ENCODE peak calls at places on chromosomes 5 and 9, in ten cellular contexts. I is cardiac muscle cell, S is ureter, E is astrocyte of the spinal cord, J is EL, R is midbrain, A is psoas muscle, C is amygdala, B is left cardiac atrium, M is tibial artery. Y is an unnamed sample.

GRCh38 chr5:179413711-179414458 is 68.6 kb upstream of the ADAMTS2 start:
- DNase-seq in C (no peak), B (no peak), M (no peak), I (no peak), S (no peak), R (no peak), A (no peak), E (no peak), J (no peak), Y (no peak)

GRCh38 chr9:110975278-110975677 is 63.0 kb downstream of the LPAR1 start:
- DNase-seq in C (no peak), A (no peak), R (no peak), I (no peak), B (no peak), J (no peak), E (no peak), M (no peak), S (no peak), Y (no peak)

GRCh38 chr5:172003750-172004149 is 2.7 kb downstream of the FBXW11 start:
- DNase-seq in R (no peak), J (peak; percentile 31), E (no peak), S (no peak), C (no peak), I (no peak), B (no peak), M (no peak), A (no peak), Y (no peak)

GRCh38 chr5:21823588-21823987 is 1029.6 kb downstream of the CDH12 start:
- DNase-seq in B (no peak), C (no peak), S (no peak), J (no peak), I (no peak), M (no peak), R (no peak), E (peak; percentile 17), A (no peak), Y (no peak)

GRCh38 chr9:113307401-113307975 is 4.3 kb upstream of the RNF183 start:
- DNase-seq in M (no peak), S (no peak), A (no peak), B (no peak), E (no peak), R (no peak), J (no peak), C (no peak), I (no peak), Y (no peak)

GRCh38 chr5:143964919-143965318 is 153.0 kb downstream of the HMHB1 start:
- DNase-seq in E (no peak), M (no peak), R (no peak), A (no peak), I (no peak), C (no peak), B (no peak), S (no peak), J (no peak), Y (no peak)

GRCh38 chr9:137441289-137441934 is at the start of gene ENTPD8:
- DNase-seq in J (no peak), E (no peak), S (no peak), A (peak; percentile 30), M (no peak), I (peak; percentile 66), C (no peak), B (peak; percentile 29), R (no peak), Y (no peak)

GRCh38 chr5:176792584-176793342 is 17.6 kb upstream of the UNC5A start:
- DNase-seq in C (no peak), B (no peak), J (no peak), I (no peak), A (no peak), M (no peak), R (no peak), S (no peak), E (no peak), Y (peak; percentile 87)

GRCh38 chr9:135299651-135300345 is 179.8 kb upstream of the PPP1R26 start:
- DNase-seq in C (no peak), M (no peak), E (no peak), S (peak; percentile 22), B (no peak), A (no peak), J (no peak), R (no peak), I (no peak), Y (no peak)

GRCh38 chr9:85258823-85259370 is 482.9 kb downstream of the AGTPBP1 start:
- DNase-seq in M (peak; percentile 45), S (peak; percentile 51), B (peak; percentile 64), I (peak; percentile 77), E (peak; percentile 78), A (peak; percentile 34), J (peak; percentile 73), C (peak; percentile 16), R (peak; percentile 76), Y (peak; percentile 77)

GRCh38 chr5:62982348-62982747 is 403.7 kb downstream of the LRRC70 start:
- DNase-seq in I (no peak), C (no peak), M (no peak), S (no peak), J (no peak), A (no peak), E (no peak), R (no peak), B (no peak), Y (no peak)

GRCh38 chr9:131650254-131650653 is 89.6 kb downstream of the RAPGEF1 start:
- DNase-seq in A (peak; percentile 93), B (peak; percentile 62), I (no peak), E (peak; percentile 40), R (no peak), S (no peak), J (peak; percentile 51), C (no peak), M (peak; percentile 82), Y (no peak)

GRCh38 chr9:25029724-25030123 is 484.0 kb upstream of the IZUMO3 start:
- DNase-seq in E (no peak), M (no peak), J (no peak), R (no peak), S (no peak), B (no peak), A (no peak), I (no peak), C (no peak), Y (no peak)

GRCh38 chr9:94198414-94198813 is 60.7 kb upstream of the ZNF169 start:
- DNase-seq in R (no peak), C (no peak), I (no peak), J (no peak), A (no peak), B (no peak), M (no peak), S (no peak), E (no peak), Y (no peak)

GRCh38 chr5:136053336-136054121 is 24.7 kb downstream of the TGFBI start:
- DNase-seq in B (no peak), A (peak; percentile 60), R (no peak), J (peak; percentile 99), M (peak; percentile 85), I (no peak), S (peak; percentile 66), E (peak; percentile 94), C (no peak), Y (no peak)

GRCh38 chr5:159448-160172 is 31.7 kb upstream of the LRRC14B start:
- DNase-seq in A (no peak), E (peak; percentile 92), I (no peak), M (no peak), R (no peak), C (no peak), J (peak; percentile 82), S (no peak), B (peak; percentile 4), Y (no peak)

GRCh38 chr9:8863886-8864881 is 1064.6 kb upstream of the DMAC1 start:
- DNase-seq in E (peak; percentile 59), J (no peak), C (no peak), R (no peak), M (no peak), B (no peak), A (no peak), I (peak; percentile 33), S (no peak), Y (no peak)

GRCh38 chr5:176373100-176373818 is 8.0 kb downstream of the ARL10 start:
- DNase-seq in R (no peak), B (peak; percentile 50), A (no peak), S (no peak), E (no peak), I (no peak), C (no peak), M (peak; percentile 64), J (no peak), Y (no peak)

GRCh38 chr5:53114988-53115387 is 5.4 kb upstream of the MOCS2 start:
- DNase-seq in A (no peak), R (no peak), C (no peak), J (no peak), E (peak; percentile 36), M (no peak), S (no peak), B (no peak), I (no peak), Y (no peak)

GRCh38 chr5:122377023-122377422 is 65.0 kb downstream of the SNCAIP start:
- DNase-seq in C (no peak), B (no peak), J (no peak), A (no peak), S (no peak), R (no peak), M (no peak), E (no peak), I (no peak), Y (no peak)

GRCh38 chr5:127337876-127338275 is 47.3 kb downstream of the MEGF10 start:
- DNase-seq in R (peak; percentile 51), A (no peak), B (no peak), I (no peak), C (no peak), E (no peak), S (no peak), J (no peak), M (no peak), Y (no peak)

GRCh38 chr5:80165430-80165829 is 90.4 kb downstream of the SERINC5 start:
- DNase-seq in A (no peak), M (no peak), J (no peak), C (no peak), I (no peak), E (no peak), B (no peak), R (no peak), S (no peak), Y (no peak)

GRCh38 chr9:129611302-129611800 is 9.6 kb downstream of the C9orf50 start:
- DNase-seq in R (no peak), E (no peak), B (no peak), S (no peak), J (no peak), C (no peak), I (no peak), A (no peak), M (no peak), Y (no peak)

GRCh38 chr9:130306826-130307666 is 41.5 kb downstream of the HMCN2 start:
- DNase-seq in B (no peak), J (no peak), A (no peak), S (no peak), C (no peak), R (no peak), M (no peak), E (no peak), I (no peak), Y (no peak)